ENCODE peak calls at places on chromosome 1, in nine cellular contexts. W is dorsolateral prefrontal cortex, S is Calu3, Y is cardiac muscle cell, O is H9, A is heart left ventricle, P is foreskin fibroblast, E is cardiac fibroblast, T is AG04450. B is an unnamed sample.

GRCh38 chr1:209511169-209511568 is 72.3 kb upstream of the CAMK1G start:
- DNase-seq in W (no peak), S (no peak), Y (no peak), O (no peak), A (no peak), P (no peak), E (no peak), T (no peak), B (no peak)

GRCh38 chr1:218346391-218347204 is 1.5 kb downstream of the TGFB2 start:
- DNase-seq in W (no peak), S (peak), Y (peak), O (peak), A (no peak), P (peak), E (peak), T (no peak), B (no peak)

GRCh38 chr1:111561328-111561727 is 57.9 kb upstream of the ADORA3 start:
- DNase-seq in W (no peak), S (no peak), Y (no peak), O (no peak), A (no peak), P (no peak), E (no peak), T (no peak), B (no peak)

GRCh38 chr1:92638498-92638897 is 146.4 kb downstream of the EVI5 start:
- DNase-seq in W (no peak), S (no peak), Y (no peak), O (no peak), A (no peak), P (no peak), E (no peak), T (no peak), B (peak)

GRCh38 chr1:92259350-92259749 is 39.4 kb downstream of the GLMN start:
- DNase-seq in W (no peak), S (no peak), Y (no peak), O (no peak), A (no peak), P (no peak), E (no peak), T (no peak), B (no peak)

GRCh38 chr1:118210051-118210722 is 25.2 kb upstream of the SPAG17 start:
- DNase-seq in W (no peak), S (no peak), Y (no peak), O (no peak), A (no peak), P (no peak), E (no peak), T (no peak), B (no peak)

GRCh38 chr1:230226004-230226800 is 159.2 kb downstream of the GALNT2 start:
- DNase-seq in W (no peak), S (no peak), Y (peak), O (no peak), A (peak), P (no peak), E (peak), T (no peak), B (no peak)

GRCh38 chr1:108747898-108748297 is 1.4 kb downstream of the STXBP3 start:
- DNase-seq in W (no peak), S (no peak), Y (no peak), O (no peak), A (no peak), P (no peak), E (no peak), T (no peak), B (no peak)

GRCh38 chr1:53546409-53547155 is 87.4 kb downstream of the DMRTB1 start:
- DNase-seq in W (no peak), S (no peak), Y (no peak), O (no peak), A (no peak), P (no peak), E (no peak), T (no peak), B (no peak)

GRCh38 chr1:177248258-177248657 is 77.5 kb downstream of the BRINP2 start:
- DNase-seq in W (no peak), S (no peak), Y (no peak), O (no peak), A (no peak), P (no peak), E (no peak), T (no peak), B (no peak)

GRCh38 chr1:209400351-209401220 is 182.9 kb upstream of the CAMK1G start:
- DNase-seq in W (no peak), S (no peak), Y (no peak), O (no peak), A (no peak), P (no peak), E (no peak), T (no peak), B (no peak)

GRCh38 chr1:7299329-7299799 is 471.7 kb upstream of the VAMP3 start:
- DNase-seq in W (peak), S (peak), Y (peak), O (no peak), A (peak), P (peak), E (peak), T (peak), B (no peak)

GRCh38 chr1:167671727-167672511 is 41.9 kb downstream of the RCSD1 start:
- DNase-seq in W (no peak), S (no peak), Y (no peak), O (no peak), A (no peak), P (no peak), E (no peak), T (no peak), B (no peak)

GRCh38 chr1:65431111-65431705 is 10.7 kb downstream of the LEPR start:
- DNase-seq in W (no peak), S (no peak), Y (peak), O (no peak), A (no peak), P (no peak), E (peak), T (no peak), B (peak)

GRCh38 chr1:47940779-47941178 is 56.4 kb downstream of the TRABD2B start:
- DNase-seq in W (no peak), S (no peak), Y (peak), O (no peak), A (no peak), P (no peak), E (peak), T (no peak), B (no peak)

GRCh38 chr1:211305044-211305443 is 21.6 kb upstream of the TRAF5 start:
- DNase-seq in W (no peak), S (no peak), Y (no peak), O (no peak), A (no peak), P (peak), E (no peak), T (no peak), B (peak)

GRCh38 chr1:53573931-53574330 is 114.7 kb downstream of the DMRTB1 start:
- DNase-seq in W (no peak), S (no peak), Y (no peak), O (no peak), A (no peak), P (no peak), E (no peak), T (no peak), B (no peak)

GRCh38 chr1:41109316-41110263 is 88.1 kb upstream of the SLFNL1 start:
- DNase-seq in W (no peak), S (peak), Y (peak), O (no peak), A (peak), P (peak), E (peak), T (peak), B (no peak)

GRCh38 chr1:98051065-98051675 is 130.3 kb upstream of the DPYD start:
- DNase-seq in W (peak), S (peak), Y (peak), O (peak), A (peak), P (peak), E (peak), T (no peak), B (peak)

GRCh38 chr1:46248122-46248920 is 758 bp downstream of the RAD54L start:
- DNase-seq in W (no peak), S (peak), Y (no peak), O (peak), A (no peak), P (no peak), E (no peak), T (no peak), B (no peak)
- TF ChIP-seq CTCF in W (no peak), S (peak), Y (no peak), O (peak), A (no peak), P (no peak), E (peak), T (no peak), B (no peak)

DNA sequence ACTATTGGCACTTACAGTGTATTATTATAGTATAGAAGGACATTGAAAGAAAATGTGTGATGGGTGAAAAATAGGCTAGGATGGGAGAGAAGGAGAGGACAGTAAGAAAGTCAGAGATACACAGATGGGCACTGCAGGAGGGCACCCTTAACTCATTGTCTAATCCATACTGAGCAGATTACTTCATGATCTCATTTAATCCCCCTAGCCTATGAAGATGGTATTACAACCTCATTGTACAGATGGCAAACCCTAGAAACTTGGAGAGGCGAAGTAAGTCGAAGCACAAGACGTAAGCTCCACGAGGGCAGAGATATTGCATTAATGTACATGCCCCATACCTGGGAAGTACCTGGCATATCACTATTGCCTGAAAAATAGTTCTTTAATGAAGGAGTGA is 346.9 kb upstream of the DAB1 start:
- DNase-seq in W (no peak), S (no peak), Y (peak), O (no peak), A (no peak), P (no peak), E (peak), T (no peak), B (no peak)
- TF ChIP-seq CTCF in W (peak), S (no peak), Y (peak), O (peak), A (no peak), P (peak), E (peak), T (peak), B (peak)

DNA sequence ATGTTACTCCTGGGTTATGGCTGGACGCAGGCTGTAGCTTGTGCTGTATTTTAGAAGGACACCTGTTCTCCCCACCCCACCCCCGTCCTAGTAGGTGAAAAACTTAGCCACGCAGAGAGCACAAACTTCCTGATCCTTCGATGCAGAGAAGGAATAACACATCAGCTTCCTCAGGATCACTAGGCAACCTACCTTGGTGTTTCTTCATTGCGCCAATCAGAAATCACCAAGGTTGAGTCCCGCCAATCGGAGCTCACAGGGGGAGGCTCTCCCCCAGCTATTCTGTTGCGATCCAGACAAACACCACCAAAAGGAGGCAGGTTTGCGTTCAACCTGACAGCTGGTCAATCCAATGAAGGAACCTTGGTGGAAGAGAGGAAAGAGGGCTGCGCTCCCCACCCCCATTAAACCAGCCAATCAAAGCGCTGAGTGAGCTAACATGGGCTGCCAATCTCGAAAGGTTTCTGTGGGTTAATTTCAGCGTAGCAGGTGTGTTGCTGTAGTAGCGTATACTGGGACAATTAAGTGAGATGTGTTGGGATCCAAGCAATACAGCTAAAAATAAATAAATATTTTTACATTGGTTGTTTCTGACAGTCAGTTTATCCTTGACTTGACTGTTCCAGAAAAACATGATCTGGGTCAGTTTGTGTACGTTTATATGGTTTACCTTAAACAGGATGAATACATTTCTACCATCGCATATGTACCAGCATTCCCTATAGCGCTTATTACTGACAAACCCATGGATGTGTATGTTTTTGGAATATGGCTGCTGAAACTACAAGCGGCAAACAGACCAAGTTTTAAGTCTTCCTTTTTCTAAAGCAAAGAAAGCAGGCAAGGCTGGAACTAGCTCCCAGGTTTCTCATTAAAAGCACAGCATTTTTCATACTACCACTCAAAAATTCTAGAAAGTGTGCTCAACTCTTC is at the start of gene GOLPH3L:
- DNase-seq in W (peak), S (peak), Y (peak), O (peak), A (peak), P (peak), E (peak), T (peak), B (peak)
- TF ChIP-seq CTCF in W (peak), S (no peak), Y (peak), O (no peak), A (peak), P (no peak), E (peak), T (peak), B (no peak)

DNA sequence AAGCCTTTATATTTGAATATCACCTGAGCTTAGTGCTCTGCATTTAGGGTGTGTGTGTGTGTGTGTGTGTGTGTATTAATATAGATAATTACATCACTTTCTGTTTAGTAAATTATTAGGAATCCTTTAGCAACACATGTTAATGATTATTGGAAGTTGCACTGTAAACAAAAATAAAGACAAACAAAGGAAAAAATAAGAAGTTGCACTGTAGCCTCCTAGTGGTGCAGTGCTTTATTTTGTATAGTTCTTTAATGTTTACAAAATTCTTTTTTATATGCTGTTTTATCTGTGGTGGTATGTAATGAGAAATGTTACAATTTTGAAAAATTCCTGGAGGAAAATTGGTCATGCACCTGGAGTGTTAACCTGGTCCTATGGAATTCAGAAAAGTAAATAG is 69.2 kb downstream of the UBE4B start:
- DNase-seq in W (no peak), S (no peak), Y (no peak), O (no peak), A (no peak), P (no peak), E (no peak), T (no peak), B (no peak)
- TF ChIP-seq CTCF in W (no peak), S (no peak), Y (peak), O (peak), A (no peak), P (no peak), E (no peak), T (peak), B (no peak)

DNA sequence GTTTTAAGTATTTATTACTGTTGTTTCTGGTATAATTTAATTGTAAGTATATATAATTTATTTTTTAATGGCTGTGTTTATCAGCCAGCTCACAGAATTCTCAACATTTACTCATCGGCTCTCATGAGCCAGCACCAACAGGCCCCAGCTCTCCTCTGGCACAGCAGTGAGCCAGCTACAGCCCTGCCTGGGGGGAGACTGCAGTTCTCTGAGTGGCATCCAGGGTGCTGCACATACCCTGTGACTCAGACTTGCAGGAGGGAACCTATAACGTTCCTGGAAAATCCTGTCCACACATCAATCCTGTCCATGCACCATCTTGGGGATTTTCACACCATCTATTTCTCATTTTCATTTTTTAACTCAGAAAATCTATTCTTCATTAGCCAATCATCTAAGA is 36.5 kb downstream of the FHAD1 start:
- DNase-seq in W (no peak), S (no peak), Y (no peak), O (no peak), A (no peak), P (no peak), E (no peak), T (no peak), B (no peak)
- TF ChIP-seq CTCF in W (no peak), S (no peak), Y (peak), O (peak), A (peak), P (no peak), E (no peak), T (peak), B (no peak)

GRCh38 chr1:151715726-151716404 is 738 bp downstream of the CELF3 start:
- DNase-seq in W (no peak), S (no peak), Y (no peak), O (peak), A (no peak), P (no peak), E (no peak), T (no peak), B (no peak)
- TF ChIP-seq CTCF in W (no peak), S (no peak), Y (peak), O (peak), A (no peak), P (no peak), E (no peak), T (peak), B (no peak)